ENCODE peak calls at places on chromosomes 4 and X, in seven cellular contexts. I is GM12892, U is SK-N-SH, X is H1, Q is GM12878, H is HepG2, C is K562. Y is an unnamed sample.

GRCh38 chr4:89307446-89308160 is at the start of gene GPRIN3:
- DNase-seq in I (peak), U (peak), X (peak), Q (no peak), H (no peak), C (no peak), Y (no peak)

GRCh38 chrX:68650491-68650890 is 3.0 kb downstream of the STARD8 start:
- DNase-seq in I (no peak), U (no peak), X (no peak), Q (no peak), H (no peak), C (no peak), Y (no peak)

GRCh38 chr4:52645315-52645714 is 13.8 kb downstream of the USP46 start:
- DNase-seq in I (no peak), U (no peak), X (no peak), Q (no peak), H (no peak), C (no peak), Y (no peak)

GRCh38 chr4:68864438-68865177 is 48.8 kb downstream of the UGT2B10 start:
- DNase-seq in I (no peak), U (no peak), X (no peak), Q (no peak), H (peak), C (peak), Y (no peak)

GRCh38 chrX:125757794-125758564 is 408.1 kb downstream of the DCAF12L2 start:
- DNase-seq in I (no peak), U (no peak), X (no peak), Q (no peak), H (no peak), C (peak), Y (no peak)

GRCh38 chrX:49001521-49002090 is 458 bp downstream of the GRIPAP1 start:
- DNase-seq in I (no peak), U (peak), X (peak), Q (peak), H (peak), C (peak), Y (no peak)

GRCh38 chr4:85815796-85816459 is 341.0 kb downstream of the ARHGAP24 start:
- DNase-seq in I (no peak), U (no peak), X (no peak), Q (no peak), H (no peak), C (no peak), Y (no peak)

GRCh38 chr4:90187148-90187884 is 60.1 kb downstream of the CCSER1 start:
- DNase-seq in I (no peak), U (no peak), X (no peak), Q (peak), H (no peak), C (no peak), Y (no peak)

GRCh38 chrX:109797311-109797975 is 64.4 kb upstream of the ACSL4 start:
- DNase-seq in I (no peak), U (peak), X (no peak), Q (no peak), H (peak), C (no peak), Y (no peak)

GRCh38 chrX:68415289-68415688 is 18.0 kb downstream of the OPHN1 start:
- DNase-seq in I (no peak), U (no peak), X (no peak), Q (no peak), H (no peak), C (no peak), Y (no peak)

GRCh38 chr4:95050980-95051688 is 293.4 kb downstream of the BMPR1B start:
- DNase-seq in I (no peak), U (no peak), X (no peak), Q (no peak), H (no peak), C (no peak), Y (no peak)

GRCh38 chr4:166282081-166282770 is 409.2 kb downstream of the TLL1 start:
- DNase-seq in I (no peak), U (no peak), X (no peak), Q (no peak), H (no peak), C (no peak), Y (no peak)

GRCh38 chrX:20522420-20522819 is 255.7 kb upstream of the RPS6KA3 start:
- DNase-seq in I (no peak), U (no peak), X (no peak), Q (no peak), H (no peak), C (no peak), Y (no peak)

GRCh38 chr4:184090571-184090970 is 127.1 kb downstream of the ENPP6 start:
- DNase-seq in I (no peak), U (no peak), X (no peak), Q (no peak), H (no peak), C (no peak), Y (no peak)

GRCh38 chrX:129144172-129145038 is 378.9 kb downstream of the SMARCA1 start:
- DNase-seq in I (no peak), U (no peak), X (no peak), Q (no peak), H (peak), C (no peak), Y (no peak)

GRCh38 chr4:76377922-76378321 is 43.0 kb downstream of the CCDC158 start:
- DNase-seq in I (no peak), U (peak), X (peak), Q (no peak), H (peak), C (peak), Y (no peak)

GRCh38 chr4:81827568-81828202 is 356.0 kb upstream of the RASGEF1B start:
- DNase-seq in I (no peak), U (no peak), X (no peak), Q (peak), H (no peak), C (no peak), Y (no peak)

GRCh38 chrX:48790477-48790876 is 4.1 kb downstream of the GATA1 start:
- DNase-seq in I (no peak), U (no peak), X (no peak), Q (no peak), H (no peak), C (no peak), Y (no peak)

GRCh38 chr4:56742080-56742871 is 61.2 kb upstream of the HOPX start:
- DNase-seq in I (no peak), U (no peak), X (no peak), Q (no peak), H (no peak), C (no peak), Y (no peak)

GRCh38 chr4:70589785-70590184 is 2.3 kb upstream of the AMBN start:
- DNase-seq in I (no peak), U (no peak), X (no peak), Q (no peak), H (no peak), C (no peak), Y (no peak)

GRCh38 chr4:137124278-137124932 is 407.9 kb downstream of the PCDH18 start:
- DNase-seq in I (no peak), U (peak), X (no peak), Q (peak), H (peak), C (no peak), Y (no peak)

GRCh38 chrX:134537179-134537945 is 77.4 kb downstream of the HPRT1 start:
- DNase-seq in I (no peak), U (no peak), X (no peak), Q (no peak), H (peak), C (peak), Y (no peak)

GRCh38 chrX:65985922-65986588 is 53.8 kb downstream of the VSIG4 start:
- DNase-seq in I (no peak), U (peak), X (no peak), Q (peak), H (peak), C (peak), Y (no peak)

GRCh38 chrX:39480966-39481365 is 616.8 kb downstream of the BCOR start:
- DNase-seq in I (no peak), U (no peak), X (no peak), Q (no peak), H (no peak), C (no peak), Y (no peak)
- TF ChIP-seq TAF1 in I (no peak), U (no peak), X (no peak), Q (no peak), H (no peak), C (no peak), Y (no peak)

DNA sequence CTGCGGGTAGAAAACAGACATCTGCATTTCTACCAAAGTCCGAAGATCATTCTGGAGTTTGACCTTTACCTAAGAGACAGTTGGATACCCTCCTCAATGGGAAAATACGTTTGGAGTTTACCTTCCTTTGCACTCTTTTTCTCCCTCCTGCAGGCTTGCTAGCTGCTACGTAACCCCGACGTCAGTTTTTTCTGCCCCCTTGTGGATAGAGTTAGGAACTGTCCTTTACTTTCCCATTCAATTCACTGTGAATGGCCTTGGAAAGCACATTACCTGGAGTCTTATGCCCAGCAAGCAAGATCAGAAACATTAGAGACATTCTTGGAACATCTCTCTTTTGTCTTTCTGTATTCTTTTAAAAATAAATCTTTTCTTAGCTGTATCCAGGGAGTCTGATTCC is 250.7 kb downstream of the NAP1L3 start:
- DNase-seq in I (no peak), U (peak), X (no peak), Q (no peak), H (peak), C (peak), Y (no peak)
- TF ChIP-seq TAF1 in I (no peak), U (no peak), X (no peak), Q (no peak), H (no peak), C (no peak), Y (no peak)

GRCh38 chr4:187470061-187470460 is 525.5 kb upstream of the ZFP42 start:
- DNase-seq in I (no peak), U (no peak), X (no peak), Q (no peak), H (no peak), C (no peak), Y (no peak)
- TF ChIP-seq TAF1 in I (no peak), U (no peak), X (no peak), Q (no peak), H (no peak), C (no peak), Y (no peak)

GRCh38 chrX:47180346-47180745 is 13.3 kb upstream of the UBA1 start:
- DNase-seq in I (no peak), U (no peak), X (no peak), Q (no peak), H (no peak), C (no peak), Y (no peak)
- TF ChIP-seq TAF1 in I (no peak), U (no peak), X (no peak), Q (no peak), H (no peak), C (no peak), Y (no peak)

GRCh38 chr4:107826427-107826980 is 1.8 kb downstream of the SGMS2 start:
- DNase-seq in I (no peak), U (no peak), X (no peak), Q (no peak), H (no peak), C (no peak), Y (no peak)

GRCh38 chr4:107823870-107824366 is 814 bp upstream of the SGMS2 start:
- DNase-seq in I (no peak), U (no peak), X (no peak), Q (no peak), H (no peak), C (no peak), Y (no peak)

GRCh38 chr4:107824367-107825071 is at the start of gene SGMS2:
- DNase-seq in I (peak), U (peak), X (peak), Q (no peak), H (peak), C (peak), Y (peak)

GRCh38 chr4:107828315-107828714 is 3.6 kb downstream of the SGMS2 start:
- DNase-seq in I (no peak), U (no peak), X (no peak), Q (no peak), H (no peak), C (no peak), Y (no peak)

GRCh38 chr4:107825072-107825789 is 499 bp downstream of the SGMS2 start:
- DNase-seq in I (peak), U (peak), X (peak), Q (no peak), H (no peak), C (no peak), Y (no peak)
- TF ChIP-seq TAF1 in I (no peak), U (no peak), X (no peak), Q (no peak), H (no peak), C (no peak), Y (no peak)

GRCh38 chr4:114076865-114077264 is 97.4 kb upstream of the ARSJ start:
- DNase-seq in I (no peak), U (no peak), X (no peak), Q (no peak), H (no peak), C (no peak), Y (no peak)

GRCh38 chr4:114078636-114079035 is 99.2 kb upstream of the ARSJ start:
- DNase-seq in I (no peak), U (no peak), X (no peak), Q (no peak), H (no peak), C (no peak), Y (no peak)

GRCh38 chr4:114082348-114082747 is 102.9 kb upstream of the ARSJ start:
- DNase-seq in I (no peak), U (no peak), X (no peak), Q (no peak), H (no peak), C (no peak), Y (no peak)

GRCh38 chr4:114077610-114078009 is 98.2 kb upstream of the ARSJ start:
- DNase-seq in I (no peak), U (no peak), X (no peak), Q (no peak), H (no peak), C (no peak), Y (no peak)

GRCh38 chr4:114081783-114082182 is 102.3 kb upstream of the ARSJ start:
- DNase-seq in I (no peak), U (no peak), X (no peak), Q (no peak), H (no peak), C (no peak), Y (no peak)
- TF ChIP-seq TAF1 in I (no peak), U (no peak), X (no peak), Q (no peak), H (no peak), C (no peak), Y (no peak)

Y was measured in GM12891.